ENCODE peak calls at places on chromosomes 3 and 15, in five cellular contexts. E, G, S, R and K are unnamed samples. For H3K27me3 and H3K36me3, the result is how much of the 10 kb centered on the place peaks cover.

GRCh38 chr15:40252438-40253178 is 13.7 kb downstream of the PAK6 start:
- DNase-seq in E (no peak), G (peak), S (peak), R (peak), K (no peak)

GRCh38 chr3:45105855-45106655 is 40.1 kb downstream of the CDCP1 start:
- DNase-seq in E (peak), G (no peak), S (no peak), R (peak), K (no peak)

GRCh38 chr15:27679621-27680521 is 419.2 kb downstream of the OCA2 start:
- DNase-seq in E (no peak), G (no peak), S (no peak), R (peak), K (no peak)

GRCh38 chr3:29771602-29772001 is 490.7 kb downstream of the RBMS3 start:
- DNase-seq in E (no peak), G (no peak), S (no peak), R (no peak), K (no peak)

GRCh38 chr3:80158332-80158731 is 390.5 kb upstream of the ROBO1 start:
- DNase-seq in E (no peak), G (no peak), S (no peak), R (no peak), K (no peak)

GRCh38 chr3:195821403-195822130 is 9.8 kb upstream of the MUC4 start:
- DNase-seq in E (no peak), G (peak), S (no peak), R (no peak), K (no peak)

GRCh38 chr3:150371741-150372254 is 36.3 kb upstream of the TSC22D2 start:
- DNase-seq in E (peak), G (peak), S (no peak), R (peak), K (peak)

GRCh38 chr3:127763816-127764215 is 58.5 kb downstream of the MGLL start:
- DNase-seq in E (no peak), G (no peak), S (no peak), R (no peak), K (no peak)

GRCh38 chr3:193040836-193041672 is 123.4 kb upstream of the MB21D2 start:
- DNase-seq in E (peak), G (no peak), S (no peak), R (peak), K (no peak)

GRCh38 chr15:38254065-38254883 is 1.6 kb downstream of the SPRED1 start:
- DNase-seq in E (peak), G (peak), S (no peak), R (peak), K (no peak)

GRCh38 chr15:96322401-96323249 is 7.9 kb upstream of the NR2F2 start:
- DNase-seq in E (no peak), G (no peak), S (peak), R (peak), K (no peak)

GRCh38 chr3:47985376-47985775 is 30.8 kb downstream of the MAP4 start:
- DNase-seq in E (no peak), G (no peak), S (no peak), R (no peak), K (no peak)

GRCh38 chr3:147582642-147583041 is 173.5 kb downstream of the ZIC1 start:
- DNase-seq in E (no peak), G (no peak), S (no peak), R (no peak), K (no peak)

GRCh38 chr3:42262525-42262924 is 3.5 kb downstream of the CCK start:
- DNase-seq in E (peak), G (no peak), S (no peak), R (peak), K (peak)

GRCh38 chr3:195270350-195271115 is 426 bp downstream of the XXYLT1 start:
- DNase-seq in E (peak), G (peak), S (peak), R (peak), K (no peak)

GRCh38 chr3:196207159-196207832 is 3.9 kb downstream of the ZDHHC19 start:
- DNase-seq in E (no peak), G (peak), S (no peak), R (no peak), K (no peak)

GRCh38 chr3:56787258-56787777 is 14.4 kb downstream of the ARHGEF3 start:
- DNase-seq in E (no peak), G (no peak), S (no peak), R (no peak), K (no peak)

GRCh38 chr3:133472242-133472641 is 72.4 kb downstream of the BFSP2 start:
- DNase-seq in E (peak), G (peak), S (no peak), R (peak), K (no peak)

GRCh38 chr3:153210116-153210515 is 48.1 kb downstream of the RAP2B start:
- DNase-seq in E (peak), G (no peak), S (no peak), R (peak), K (no peak)

GRCh38 chr3:124976378-124976777 is 41.8 kb upstream of the MUC13 start:
- DNase-seq in E (no peak), G (no peak), S (no peak), R (no peak), K (no peak)

GRCh38 chr15:75517233-75517632 is 61.9 kb downstream of the PTPN9 start:
- DNase-seq in E (no peak), G (no peak), S (no peak), R (peak), K (no peak)

GRCh38 chr15:69612112-69612511 is 159.5 kb downstream of the RPLP1 start:
- DNase-seq in E (no peak), G (no peak), S (no peak), R (no peak), K (no peak)

GRCh38 chr3:194574639-194575483 is 58.4 kb downstream of the TMEM44 start:
- DNase-seq in E (peak), G (no peak), S (no peak), R (peak), K (no peak)

GRCh38 chr15:91782221-91782620 is 71.3 kb upstream of the SLCO3A1 start:
- DNase-seq in E (no peak), G (peak), S (no peak), R (no peak), K (no peak)

GRCh38 chr15:31264534-31265089 is 62.0 kb upstream of the KLF13 start:
- DNase-seq in E (no peak), G (no peak), S (no peak), R (no peak), K (no peak)

GRCh38 chr3:39323454-39323853 is 6.1 kb upstream of the CCR8 start:
- DNase-seq in E (no peak), G (no peak), S (no peak), R (no peak), K (no peak)

GRCh38 chr3:195352895-195353488 is 82.0 kb upstream of the XXYLT1 start:
- DNase-seq in E (peak), G (no peak), S (no peak), R (peak), K (peak)

GRCh38 chr3:62481972-62482371 is 108.6 kb upstream of the FEZF2 start:
- DNase-seq in E (no peak), G (no peak), S (no peak), R (no peak), K (no peak)

GRCh38 chr3:188362405-188362831 is 208.5 kb downstream of the LPP start:
- DNase-seq in E (peak), G (no peak), S (no peak), R (peak), K (peak)

GRCh38 chr3:72891053-72891855 is 3.4 kb downstream of the GXYLT2 start:
- DNase-seq in E (peak), G (peak), S (peak), R (peak), K (peak)

DNA sequence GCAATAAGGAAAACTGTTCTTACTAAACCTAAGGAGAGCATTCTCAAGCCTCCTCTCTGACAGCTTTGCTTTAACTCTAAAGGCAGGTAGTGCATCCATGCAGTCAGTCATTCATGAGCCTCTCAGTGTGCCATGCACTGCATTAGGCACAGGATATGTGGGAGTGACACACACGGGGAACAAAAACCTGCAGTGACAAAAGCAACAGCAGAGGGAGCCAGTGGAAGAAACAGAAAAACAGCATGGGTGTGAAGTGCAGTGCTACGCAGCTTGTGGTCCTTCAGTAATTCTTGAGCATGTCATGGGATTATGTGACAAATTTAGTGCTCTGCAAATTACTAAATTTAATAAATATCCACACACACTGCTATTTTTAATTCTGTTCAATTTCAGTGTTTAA is 230.7 kb downstream of the BBX start:
- DNase-seq in E (peak), G (peak), S (no peak), R (peak), K (no peak)
- TF ChIP-seq CTCF in E (no peak), G (peak), S (peak), R (peak), K (peak)

GRCh38 chr15:65382146-65382491 is 4.3 kb upstream of the IGDCC3 start:
- DNase-seq in E (no peak), G (no peak), S (no peak), R (no peak), K (no peak)

GRCh38 chr15:65384505-65384894 is 6.7 kb upstream of the IGDCC3 start:
- DNase-seq in E (no peak), G (no peak), S (no peak), R (no peak), K (no peak)

GRCh38 chr15:65383991-65384390 is 6.2 kb upstream of the IGDCC3 start:
- DNase-seq in E (no peak), G (no peak), S (no peak), R (no peak), K (no peak)

GRCh38 chr15:65382921-65383320 is 5.1 kb upstream of the IGDCC3 start:
- DNase-seq in E (no peak), G (no peak), S (no peak), R (no peak), K (no peak)

DNA sequence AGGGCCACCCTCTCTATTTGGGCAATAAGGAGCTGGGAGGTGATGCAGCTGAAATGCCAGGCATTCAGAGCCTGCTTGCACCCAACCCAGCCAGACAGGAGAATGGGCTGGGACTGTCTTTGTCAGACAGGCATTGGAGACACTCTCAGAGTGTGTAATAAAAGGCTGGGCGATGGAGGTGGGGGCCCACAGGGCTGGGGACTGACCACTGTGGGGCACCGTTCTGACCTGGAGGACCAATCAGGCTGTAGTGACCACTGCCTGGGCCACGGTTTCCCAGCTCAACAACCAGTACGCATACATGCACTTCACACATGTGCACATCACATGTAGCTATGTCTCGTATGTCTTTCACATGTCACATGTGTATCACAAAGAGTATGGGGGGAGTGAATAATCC is 5.7 kb upstream of the IGDCC3 start:
- DNase-seq in E (no peak), G (no peak), S (no peak), R (no peak), K (no peak)
- H3K27me3 ChIP-seq in E (under half), G (under half), S (under half), R (under half), K (under half)

DNA sequence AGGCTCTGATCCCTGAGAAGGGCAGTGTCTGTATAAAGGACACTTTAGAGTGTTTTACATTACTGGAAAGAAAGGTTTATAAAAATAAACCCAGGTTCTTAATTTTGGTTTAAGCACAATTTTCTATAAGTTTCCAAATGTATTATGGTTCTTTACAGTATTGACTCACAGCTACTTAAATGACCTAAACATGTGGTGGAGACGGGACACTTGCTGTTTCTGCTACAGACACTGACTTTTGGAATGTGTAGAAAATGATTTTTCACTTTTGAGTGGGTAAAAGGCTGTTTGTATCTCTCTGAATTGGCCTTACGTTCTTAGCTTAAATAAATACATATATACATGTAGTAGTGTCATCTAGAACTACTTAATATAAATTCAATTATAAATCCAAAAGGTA is 55.4 kb downstream of the SNRK start:
- DNase-seq in E (no peak), G (no peak), S (no peak), R (no peak), K (no peak)
- H3K36me3 ChIP-seq in E (under half), G (under half), S (under half), R (under half), K (under half)

DNA sequence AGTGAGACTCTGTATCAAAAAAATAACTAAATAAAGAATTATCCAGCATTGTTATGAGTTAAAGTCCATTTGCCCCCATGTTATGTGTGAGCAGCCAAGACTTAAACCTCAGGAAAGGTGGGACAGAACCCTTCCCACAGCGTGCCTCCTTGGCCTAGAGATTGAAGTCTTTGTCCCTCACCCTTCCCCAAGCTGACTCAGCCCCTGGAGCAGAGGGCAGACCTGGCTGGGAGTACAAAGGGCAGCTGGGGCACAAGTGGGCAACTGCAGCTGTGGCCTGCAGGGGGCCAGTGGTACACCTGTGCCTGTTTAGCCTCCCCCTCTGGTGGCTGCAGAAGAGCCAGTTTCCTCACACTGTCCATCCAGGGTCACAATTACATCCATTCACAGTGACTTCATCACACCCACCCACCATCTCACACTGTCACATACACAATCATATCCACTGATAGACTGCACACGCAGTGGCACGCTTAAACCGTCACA is 940 bp upstream of the ACY1 start:
- DNase-seq in E (no peak), G (peak), S (peak), R (no peak), K (no peak)
- TF ChIP-seq CTCF in E (peak), G (peak), S (peak), R (peak), K (peak)

GRCh38 chr3:59876533-59877062 is 826.8 kb upstream of the CFAP20DC start:
- DNase-seq in E (no peak), G (no peak), S (no peak), R (no peak), K (no peak)

GRCh38 chr3:59877679-59878427 is 828.0 kb upstream of the CFAP20DC start:
- DNase-seq in E (peak), G (no peak), S (no peak), R (peak), K (no peak)

GRCh38 chr3:59880717-59881116 is 830.9 kb upstream of the CFAP20DC start:
- DNase-seq in E (no peak), G (no peak), S (no peak), R (no peak), K (no peak)

GRCh38 chr3:59877263-59877662 is 827.4 kb upstream of the CFAP20DC start:
- DNase-seq in E (no peak), G (no peak), S (no peak), R (no peak), K (no peak)

GRCh38 chr3:59879033-59879655 is 829.3 kb upstream of the CFAP20DC start:
- DNase-seq in E (no peak), G (no peak), S (no peak), R (no peak), K (no peak)
- H3K27me3 ChIP-seq in E (under half), G (under half), S (under half), R (under half), K (under half)

DNA sequence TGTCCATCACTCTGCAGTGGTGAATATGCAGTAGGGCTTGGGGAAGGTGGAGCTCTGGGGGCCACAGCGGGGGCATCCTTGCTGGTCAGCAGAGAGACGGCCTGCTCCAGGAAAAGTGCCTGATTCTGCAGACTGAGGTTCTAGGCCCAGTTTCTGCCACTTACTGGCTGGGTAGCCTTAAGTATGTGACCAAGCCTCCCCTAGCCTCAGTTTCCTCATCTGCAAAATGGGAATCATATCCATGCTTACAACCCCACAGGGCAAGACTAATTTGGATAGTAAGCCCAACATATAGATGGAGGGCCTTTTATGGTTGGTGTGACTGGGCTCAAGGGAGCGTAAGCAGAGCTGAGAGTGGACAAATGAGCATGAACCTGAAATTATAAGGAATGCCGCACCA is 60.8 kb downstream of the OXNAD1 start:
- DNase-seq in E (no peak), G (no peak), S (no peak), R (no peak), K (no peak)
- H3K36me3 ChIP-seq in E (under half), G (under half), S (under half), R (under half), K (under half)